ENCODE peak calls at places on chromosomes 5 and 9, in four cellular contexts. A is hepatocyte, O is MM.1S, B is PC-9. X is an unnamed sample. For H3K9me2, H3K27me3 and H3K36me3, the result is how much of the 10 kb centered on the place peaks cover.

GRCh38 chr9:124869986-124870560 is 8.1 kb downstream of the ARPC5L start:
- DNase-seq in O (peak), A (peak), B (peak), X (no peak)

GRCh38 chr5:64330728-64331231 is 165.1 kb downstream of the RNF180 start:
- DNase-seq in O (no peak), B (no peak), A (no peak), X (no peak)

GRCh38 chr9:76415731-76416130 is 21.5 kb upstream of the RFK start:
- DNase-seq in A (no peak), B (no peak), O (no peak), X (no peak)

GRCh38 chr5:150368526-150368925 is 11.0 kb downstream of the TCOF1 start:
- DNase-seq in B (no peak), O (no peak), A (no peak), X (no peak)

GRCh38 chr9:74942801-74943200 is 9.9 kb downstream of the C9orf40 start:
- DNase-seq in B (no peak), O (no peak), A (peak), X (no peak)

GRCh38 chr9:6557883-6558282 is 87.6 kb downstream of the GLDC start:
- DNase-seq in O (no peak), B (no peak), A (no peak), X (peak)

GRCh38 chr9:88923653-88924284 is 67.5 kb upstream of the S1PR3 start:
- DNase-seq in A (no peak), B (no peak), O (no peak), X (no peak)

GRCh38 chr5:107469485-107469884 is 201.3 kb downstream of the EFNA5 start:
- DNase-seq in B (peak), O (no peak), A (no peak), X (no peak)

GRCh38 chr5:9351535-9351934 is 194.3 kb downstream of the SEMA5A start:
- DNase-seq in B (no peak), A (no peak), O (no peak), X (no peak)

GRCh38 chr5:122581629-122582028 is 193.3 kb upstream of the SNX2 start:
- DNase-seq in B (no peak), A (peak), O (no peak), X (no peak)

GRCh38 chr9:136088939-136089696 is 6.0 kb downstream of the NACC2 start:
- DNase-seq in O (no peak), A (no peak), B (no peak), X (no peak)

GRCh38 chr5:56434986-56435385 is 201.9 kb upstream of the ANKRD55 start:
- DNase-seq in A (no peak), O (no peak), B (no peak), X (no peak)

GRCh38 chr5:143014017-143014651 is 244.0 kb downstream of the ARHGAP26 start:
- DNase-seq in B (no peak), O (no peak), A (no peak), X (peak)

GRCh38 chr5:177233206-177233605 is 70.3 kb downstream of the RAB24 start:
- DNase-seq in O (no peak), B (no peak), A (no peak), X (no peak)

GRCh38 chr5:75512383-75513074 is 838 bp downstream of the POLK start:
- DNase-seq in A (no peak), O (peak), B (no peak), X (no peak)

GRCh38 chr5:163867738-163868137 is 362.3 kb downstream of the MAT2B start:
- DNase-seq in O (no peak), A (no peak), B (no peak), X (no peak)

GRCh38 chr9:133786936-133787748 is 49.0 kb upstream of the SARDH start:
- DNase-seq in B (no peak), A (no peak), O (no peak), X (no peak)

GRCh38 chr9:88979021-88979420 is 12.2 kb upstream of the S1PR3 start:
- DNase-seq in O (no peak), A (no peak), B (no peak), X (no peak)

GRCh38 chr5:180169246-180170110 is 39.5 kb downstream of the RASGEF1C start:
- DNase-seq in O (no peak), A (no peak), B (no peak), X (no peak)

GRCh38 chr9:99713838-99714306 is 107.8 kb upstream of the NR4A3 start:
- DNase-seq in A (no peak), O (no peak), B (no peak), X (no peak)

DNA sequence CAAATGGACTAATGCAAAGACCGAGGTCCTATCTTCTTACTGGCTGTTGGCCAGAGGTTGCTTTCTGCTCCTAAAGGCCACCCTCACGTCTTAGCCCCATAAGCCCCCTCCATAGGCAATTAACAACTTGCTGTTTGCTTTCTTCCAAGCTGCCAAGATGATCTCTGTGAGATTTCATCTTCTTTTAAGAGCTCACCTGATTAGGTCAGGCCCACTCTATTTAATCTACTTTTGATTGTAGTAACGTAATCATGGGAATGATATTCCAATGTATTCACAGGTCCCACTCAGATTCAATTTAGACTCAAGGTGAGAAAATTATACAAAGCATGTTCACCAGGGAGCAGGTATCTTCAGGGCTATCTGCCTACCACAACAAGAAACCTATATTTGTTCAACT is 84.4 kb upstream of the RAD23B start:
- DNase-seq in O (no peak), B (no peak), A (no peak), X (no peak)
- H3K9me2 ChIP-seq in O (under half), B (under half), A (under half), X (under half)

DNA sequence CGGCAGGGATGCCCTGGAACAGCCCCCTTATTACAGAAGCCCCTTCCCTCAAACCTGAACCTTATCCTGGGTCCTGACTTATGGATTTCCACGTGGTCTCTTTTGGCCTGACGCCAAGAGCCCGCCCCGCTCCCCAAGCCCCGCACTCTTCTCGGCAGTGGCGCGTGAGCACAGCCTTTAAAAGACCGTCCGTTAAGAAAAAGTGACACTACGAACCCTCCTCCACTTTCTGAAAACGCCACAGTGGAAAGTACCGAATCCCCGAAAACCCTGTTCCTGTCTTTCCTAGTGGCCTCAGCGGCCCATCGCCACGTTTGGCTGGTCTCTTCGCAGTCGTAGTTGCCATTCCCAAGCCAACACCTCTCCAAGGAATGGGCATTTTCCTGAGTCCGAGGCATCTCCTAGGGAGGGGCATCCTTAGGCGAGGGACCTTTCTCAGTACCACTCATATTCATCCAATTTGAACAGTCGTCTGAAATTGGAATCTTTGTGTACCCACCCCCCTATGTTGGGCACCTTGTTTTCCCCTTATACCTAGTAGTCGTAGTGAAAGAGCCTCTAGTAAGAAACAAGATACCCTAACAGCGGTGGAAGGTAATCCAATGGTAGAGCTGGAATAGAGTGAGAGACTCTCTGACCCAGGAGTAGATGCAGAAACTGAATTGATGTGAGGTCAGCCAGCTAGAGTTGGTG is 769 bp upstream of the MCIDAS start:
- DNase-seq in O (no peak), A (no peak), B (no peak), X (peak)
- H3K27me3 ChIP-seq in O (under half), A (half or more), B (under half), X (half or more)

GRCh38 chr9:114351932-114352331 is 22.3 kb downstream of the ORM2 start:
- DNase-seq in A (no peak), B (no peak), O (no peak), X (no peak)

GRCh38 chr9:114348906-114349482 is 19.3 kb downstream of the ORM2 start:
- DNase-seq in A (peak), B (peak), O (no peak), X (peak)

GRCh38 chr9:114350636-114351396 is 21.1 kb downstream of the ORM2 start:
- DNase-seq in B (no peak), O (no peak), A (no peak), X (no peak)

GRCh38 chr9:114348261-114348905 is 18.7 kb downstream of the ORM2 start:
- DNase-seq in B (no peak), O (no peak), A (no peak), X (no peak)

DNA sequence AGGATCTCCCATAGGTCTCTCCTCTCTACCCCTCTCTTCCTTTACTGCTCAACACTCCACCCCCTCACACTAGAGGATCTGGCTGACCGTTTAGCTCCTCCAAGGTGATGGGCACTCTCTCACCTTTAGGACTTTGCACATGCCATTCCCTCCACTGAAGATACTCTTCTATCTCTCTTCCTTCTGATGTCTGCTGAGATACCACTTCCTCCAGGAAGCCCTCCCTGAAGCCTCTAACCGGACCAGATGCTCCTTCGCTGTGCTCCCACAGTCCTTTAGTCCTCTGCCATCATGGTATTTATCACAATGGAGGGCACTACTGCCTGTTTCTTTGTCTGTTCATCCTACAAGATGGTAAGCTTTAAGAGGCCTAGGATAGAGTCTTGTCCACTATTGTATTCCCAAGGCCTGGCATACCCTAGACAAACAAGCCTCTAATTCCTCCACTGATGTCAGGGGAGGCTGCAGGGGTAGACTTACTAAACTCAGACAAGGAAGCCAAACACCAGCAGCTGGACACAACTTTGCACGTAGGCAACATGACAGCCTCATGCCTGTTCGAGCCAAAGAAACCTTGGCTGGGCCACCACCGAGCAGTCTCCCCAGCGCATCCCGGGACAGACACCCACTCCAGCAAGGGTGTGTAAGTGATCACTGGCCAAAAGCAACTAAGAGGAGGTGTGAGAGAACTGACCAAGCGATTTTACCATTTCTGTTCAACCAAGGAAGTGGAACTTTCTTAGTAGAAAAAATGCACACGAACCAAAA is 20.2 kb downstream of the ORM2 start:
- DNase-seq in O (no peak), A (no peak), B (no peak), X (no peak)
- H3K36me3 ChIP-seq in O (under half), A (under half), B (under half), X (under half)

DNA sequence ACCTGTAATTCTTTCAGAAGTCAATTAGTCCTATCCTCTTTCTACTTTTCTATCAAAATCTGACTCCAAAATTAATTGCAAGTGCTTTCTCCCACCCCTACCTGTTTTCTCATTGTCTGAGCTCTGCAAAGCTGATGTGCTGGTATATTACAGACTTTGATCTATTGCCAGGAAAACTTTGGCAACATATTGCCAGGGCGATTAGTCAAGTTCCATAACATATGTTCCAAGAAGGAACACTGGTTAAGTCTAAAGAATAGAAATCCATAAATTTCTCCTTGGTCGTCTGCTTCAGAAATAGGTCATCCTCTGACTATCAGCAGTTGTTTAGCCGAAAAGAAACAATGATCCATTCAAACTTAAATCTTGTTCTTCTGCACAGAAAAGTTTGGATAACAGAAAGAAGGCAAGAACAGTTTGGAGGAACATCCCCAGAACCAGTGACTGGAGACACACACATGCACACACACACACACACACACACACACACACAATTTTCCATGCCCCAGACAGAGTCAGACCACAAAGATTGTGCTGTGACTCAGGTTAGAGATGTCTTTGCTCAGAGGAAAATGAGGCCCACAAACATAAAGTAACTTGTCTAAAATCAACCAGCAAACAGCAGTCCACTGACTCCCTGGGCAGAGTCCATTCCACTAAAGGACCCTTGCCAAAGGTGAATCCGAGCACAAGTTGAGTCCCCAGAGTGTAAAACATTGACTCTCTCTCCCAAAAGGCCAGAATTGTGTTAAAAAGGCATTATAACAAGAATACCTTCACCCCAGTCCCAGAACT is 202.1 kb downstream of the DEPDC1B start:
- DNase-seq in B (no peak), O (no peak), A (no peak), X (no peak)
- H3K9me2 ChIP-seq in B (under half), O (under half), A (under half), X (under half)

X was measured in GM23338.